ENCODE peak calls at places on chromosomes 12 and 14, in four cellular contexts. One of them, this sample, is unnamed. For H3K4me1 and H3K9me3, the result is how much of the 10 kb centered on the place peaks cover.

GRCh38 chr12:82517027-82517426 is 158.7 kb downstream of the METTL25 start:
- DNase-seq in H9: peak
- DNase-seq in Karpas-422: peak
- DNase-seq in astrocyte: no peak
- DNase-seq in this sample: peak

GRCh38 chr14:42535397-42535796 is 928.7 kb downstream of the LRFN5 start:
- DNase-seq in H9: peak
- DNase-seq in Karpas-422: peak
- DNase-seq in astrocyte: no peak
- DNase-seq in this sample: peak

GRCh38 chr14:68569546-68569908 is 223.3 kb downstream of the ZFP36L1 start:
- DNase-seq in H9: no peak
- DNase-seq in Karpas-422: no peak
- DNase-seq in astrocyte: no peak
- DNase-seq in this sample: no peak

GRCh38 chr12:48936379-48936979 is 11.2 kb upstream of the FKBP11 start:
- DNase-seq in H9: peak
- DNase-seq in Karpas-422: peak
- DNase-seq in astrocyte: peak
- DNase-seq in this sample: peak

GRCh38 chr12:103858953-103859601 is 18.0 kb upstream of the NT5DC3 start:
- DNase-seq in H9: no peak
- DNase-seq in Karpas-422: no peak
- DNase-seq in astrocyte: peak
- DNase-seq in this sample: peak

GRCh38 chr12:84632556-84632955 is 280.0 kb downstream of the SLC6A15 start:
- DNase-seq in H9: no peak
- DNase-seq in Karpas-422: no peak
- DNase-seq in astrocyte: peak
- DNase-seq in this sample: no peak

GRCh38 chr12:74514098-74514872 is 23.4 kb upstream of the ATXN7L3B start:
- DNase-seq in H9: peak
- DNase-seq in Karpas-422: no peak
- DNase-seq in astrocyte: no peak
- DNase-seq in this sample: peak

GRCh38 chr12:48937170-48937569 is 11.9 kb upstream of the FKBP11 start:
- DNase-seq in H9: peak
- DNase-seq in Karpas-422: peak
- DNase-seq in astrocyte: no peak
- DNase-seq in this sample: peak

GRCh38 chr14:74510211-74510931 is 16.8 kb downstream of the ISCA2 start:
- DNase-seq in H9: peak
- DNase-seq in Karpas-422: no peak
- DNase-seq in astrocyte: peak
- DNase-seq in this sample: peak

DNA sequence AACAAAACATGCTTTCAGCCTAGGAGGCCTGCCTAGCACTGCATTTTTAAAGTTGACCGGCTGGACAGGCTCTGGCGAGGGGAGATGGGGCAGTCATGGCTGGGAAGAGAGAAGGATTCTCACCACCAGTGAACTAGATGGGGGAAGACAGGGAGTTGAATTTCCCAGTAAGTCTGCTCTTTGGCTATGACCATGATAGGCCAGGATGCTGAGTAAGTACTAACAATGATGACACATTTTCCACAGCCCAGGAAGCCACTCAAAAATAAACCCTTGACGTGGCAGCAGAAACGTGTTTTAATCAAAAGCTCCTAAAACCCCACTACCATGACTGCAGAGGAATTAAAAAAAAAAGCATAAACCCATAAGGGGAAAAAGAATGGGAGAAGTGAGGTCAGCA is 19.0 kb downstream of the KCTD10 start:
- DNase-seq in H9: no peak
- DNase-seq in Karpas-422: no peak
- DNase-seq in astrocyte: peak
- DNase-seq in this sample: no peak
- H3K9ac ChIP-seq in H9: peak
- H3K9ac ChIP-seq in Karpas-422: no peak
- H3K9ac ChIP-seq in astrocyte: peak
- H3K9ac ChIP-seq in this sample: no peak

DNA sequence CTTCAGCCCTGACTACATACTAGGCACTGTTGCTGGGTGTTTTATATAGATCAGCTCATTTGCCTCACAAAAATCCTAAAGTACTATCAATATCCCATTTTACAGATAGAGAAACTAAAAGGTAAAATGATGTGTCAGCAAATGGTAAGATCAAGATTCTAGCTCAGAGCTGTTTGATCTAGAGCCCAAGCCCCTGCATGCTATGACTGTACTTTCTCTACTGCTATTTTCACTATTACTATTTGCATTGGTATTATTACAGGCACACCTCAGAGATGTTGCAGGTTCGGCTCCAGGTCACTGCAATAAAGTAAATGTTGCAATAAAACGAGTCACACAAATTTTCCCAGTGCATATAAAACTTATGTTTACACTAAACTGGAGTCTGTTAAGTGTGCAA is 10.9 kb downstream of the ISCU start:
- DNase-seq in H9: no peak
- DNase-seq in Karpas-422: no peak
- DNase-seq in astrocyte: no peak
- DNase-seq in this sample: no peak
- H3K4me1 ChIP-seq in H9: under half
- H3K4me1 ChIP-seq in Karpas-422: under half
- H3K4me1 ChIP-seq in astrocyte: under half
- H3K4me1 ChIP-seq in this sample: under half

GRCh38 chr14:20035449-20035848 is 389 bp downstream of the OR4K13 start:
- DNase-seq in H9: no peak
- DNase-seq in Karpas-422: no peak
- DNase-seq in astrocyte: no peak
- DNase-seq in this sample: no peak

GRCh38 chr14:20035938-20036337 is at the start of gene OR4K13:
- DNase-seq in H9: no peak
- DNase-seq in Karpas-422: no peak
- DNase-seq in astrocyte: no peak
- DNase-seq in this sample: no peak

DNA sequence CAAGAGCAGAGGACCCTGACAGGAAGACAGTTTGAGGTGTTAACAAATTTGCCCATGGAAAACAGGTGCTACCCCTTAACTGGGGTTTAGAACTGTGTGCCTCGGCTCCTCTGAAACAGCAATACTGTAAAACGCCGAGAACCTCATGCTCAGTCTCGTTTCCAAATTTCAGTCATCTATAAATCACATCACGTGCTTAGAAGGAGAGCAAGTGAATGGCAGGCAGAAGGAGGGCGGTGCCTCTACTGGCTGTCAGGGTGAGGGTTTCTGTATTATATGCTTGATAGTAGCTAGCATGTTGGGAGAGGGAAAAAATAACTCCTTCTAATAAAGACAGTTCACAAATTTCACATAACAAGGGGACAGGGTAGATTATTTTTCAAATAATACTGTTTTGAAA is 4.8 kb downstream of the OR4K13 start:
- DNase-seq in H9: no peak
- DNase-seq in Karpas-422: no peak
- DNase-seq in astrocyte: no peak
- DNase-seq in this sample: no peak
- H3K9me3 ChIP-seq in H9: half or more
- H3K9me3 ChIP-seq in Karpas-422: under half
- H3K9me3 ChIP-seq in astrocyte: under half
- H3K9me3 ChIP-seq in this sample: half or more

DNA sequence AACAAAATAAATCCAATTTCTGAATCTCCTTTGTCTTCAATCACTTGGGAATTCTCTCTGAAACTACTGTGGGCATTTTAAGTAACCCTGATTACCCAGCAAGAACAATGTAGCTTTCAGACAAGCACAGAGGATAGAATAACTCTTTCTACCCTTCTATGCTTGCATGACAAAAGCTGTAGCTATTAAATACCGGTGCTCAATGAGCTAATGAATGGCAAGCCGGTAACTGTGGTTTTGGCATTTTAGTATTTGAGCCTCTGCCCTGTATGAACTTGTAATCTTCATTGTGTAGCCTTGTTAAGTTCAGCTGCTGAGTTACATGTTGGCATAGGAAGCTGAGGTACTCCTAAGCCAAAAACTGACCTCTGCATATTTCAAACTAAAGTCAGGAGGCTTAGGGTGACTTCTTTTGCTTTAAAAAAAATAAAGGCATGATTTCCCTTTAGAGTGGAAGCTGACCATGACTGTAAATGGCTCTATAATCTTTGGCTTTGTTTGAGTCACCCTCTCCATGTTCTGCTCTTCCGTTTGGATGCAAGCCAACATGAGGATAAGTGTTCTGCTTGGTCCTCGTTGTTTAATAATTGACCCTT is 171.0 kb upstream of the HIF1A start:
- DNase-seq in H9: no peak
- DNase-seq in Karpas-422: no peak
- DNase-seq in astrocyte: peak
- DNase-seq in this sample: peak
- H3K9ac ChIP-seq in H9: no peak
- H3K9ac ChIP-seq in Karpas-422: no peak
- H3K9ac ChIP-seq in astrocyte: peak
- H3K9ac ChIP-seq in this sample: no peak

DNA sequence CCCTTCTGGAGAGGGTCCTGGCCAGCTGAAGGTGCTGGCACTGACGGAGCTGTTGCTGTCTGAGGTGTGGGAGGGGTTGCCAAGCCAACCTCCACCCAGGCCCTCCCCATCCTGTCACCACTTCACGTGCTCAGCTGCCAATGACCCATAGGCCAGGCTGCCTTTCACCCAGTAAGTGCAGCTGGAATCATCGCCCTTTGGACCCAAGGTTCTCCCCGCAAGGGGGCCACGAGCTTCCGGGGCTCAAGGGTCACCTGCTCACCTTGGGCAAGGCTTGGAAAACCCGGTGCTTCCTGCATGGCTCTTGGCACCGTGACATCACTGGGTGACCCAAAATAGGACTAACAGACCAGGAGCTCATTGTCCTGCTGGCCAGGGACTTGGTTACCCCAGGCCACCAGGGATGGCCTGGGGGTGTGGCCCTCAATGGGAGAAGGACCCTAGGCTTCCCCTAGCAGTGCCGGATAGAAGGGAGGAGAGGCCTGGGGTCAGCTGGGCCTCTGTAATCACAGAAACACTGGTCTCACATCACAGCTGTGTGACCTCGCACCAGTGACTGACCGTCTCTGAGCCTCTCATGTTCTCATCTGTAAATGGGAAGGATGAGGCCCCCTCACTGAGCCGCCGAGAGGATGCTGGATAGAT is 51.3 kb downstream of the CCDC85C start:
- DNase-seq in H9: no peak
- DNase-seq in Karpas-422: no peak
- DNase-seq in astrocyte: no peak
- DNase-seq in this sample: no peak
- H3K4me1 ChIP-seq in H9: under half
- H3K4me1 ChIP-seq in Karpas-422: under half
- H3K4me1 ChIP-seq in astrocyte: under half
- H3K4me1 ChIP-seq in this sample: under half

This sample was measured in endodermal cell.